ENCODE peak calls at places on chromosomes 3 and 15, in eight cellular contexts. C is transverse colon, V is tibial nerve, Z is IMR-90, J is GM12891, K is erythroblast, U is right lobe of liver, X is H54. P is an unnamed sample.

GRCh38 chr3:59040902-59041301 is 8.9 kb downstream of the CFAP20DC start:
- DNase-seq in Z (peak; percentile 79), V (no peak), J (no peak), U (peak; percentile 72), X (no peak), K (no peak), C (no peak), P (no peak)

GRCh38 chr3:151445283-151446001 is 15.4 kb downstream of the IGSF10 start:
- DNase-seq in Z (peak; percentile 61), K (no peak), V (peak; percentile 26), U (no peak), C (no peak), X (peak; percentile 23), J (no peak), P (no peak)

GRCh38 chr15:70447927-70448698 is 315.2 kb downstream of the UACA start:
- DNase-seq in K (peak; percentile 95), C (peak; percentile 30), U (no peak), Z (no peak), J (no peak), V (no peak), X (no peak), P (peak; percentile 24)

GRCh38 chr15:26065723-26066122 is 202.6 kb upstream of the ATP10A start:
- DNase-seq in U (no peak), K (no peak), X (no peak), J (no peak), V (no peak), Z (no peak), C (no peak), P (no peak)

GRCh38 chr15:50906954-50907865 is 1.3 kb upstream of the AP4E1 start:
- DNase-seq in Z (peak; percentile 4), V (no peak), U (peak; percentile 75), C (peak; percentile 57), J (peak; percentile 54), X (no peak), K (peak; percentile 57), P (peak; percentile 16)

GRCh38 chr3:164407111-164407510 is 671.2 kb downstream of the SI start:
- DNase-seq in V (no peak), C (peak; percentile 35), J (no peak), K (no peak), U (no peak), X (no peak), Z (no peak), P (no peak)

GRCh38 chr15:58087870-58088269 is 22.4 kb upstream of the ALDH1A2 start:
- DNase-seq in X (no peak), U (no peak), K (no peak), V (no peak), Z (no peak), C (no peak), J (no peak), P (no peak)

GRCh38 chr15:51083641-51084040 is 11.1 kb downstream of the TNFAIP8L3 start:
- DNase-seq in V (no peak), C (no peak), U (no peak), X (no peak), Z (no peak), J (no peak), K (no peak), P (no peak)

GRCh38 chr15:66703540-66703941 is 1.5 kb downstream of the SMAD6 start:
- DNase-seq in V (no peak), U (no peak), Z (peak; percentile 55), C (peak; percentile 46), K (peak; percentile 38), J (peak; percentile 47), X (no peak), P (peak; percentile 60)

GRCh38 chr3:139629033-139629432 is 48.7 kb downstream of the NMNAT3 start:
- DNase-seq in V (no peak), J (peak; percentile 17), C (peak; percentile 10), U (no peak), Z (peak; percentile 2), X (peak; percentile 11), K (peak; percentile 19), P (no peak)

GRCh38 chr3:29441020-29441324 is 160.1 kb downstream of the RBMS3 start:
- DNase-seq in C (no peak), X (no peak), K (no peak), U (no peak), V (no peak), J (no peak), Z (no peak), P (no peak)

GRCh38 chr3:192870785-192871184 is 46.9 kb downstream of the MB21D2 start:
- DNase-seq in X (no peak), Z (no peak), C (no peak), K (no peak), J (no peak), U (no peak), V (no peak), P (no peak)

GRCh38 chr3:4995500-4996053 is 16.3 kb downstream of the BHLHE40 start:
- DNase-seq in X (peak; percentile 67), C (no peak), K (no peak), J (no peak), U (peak; percentile 32), V (no peak), Z (peak; percentile 83), P (no peak)

GRCh38 chr3:189355115-189355480 is 183.3 kb downstream of the TPRG1 start:
- DNase-seq in J (no peak), Z (no peak), C (no peak), V (no peak), K (no peak), X (no peak), U (no peak), P (no peak)

GRCh38 chr3:154795582-154795981 is 284.5 kb upstream of the MME start:
- DNase-seq in K (no peak), X (peak; percentile 27), U (no peak), C (no peak), Z (peak; percentile 97), V (no peak), J (no peak), P (no peak)

GRCh38 chr3:196624008-196624790 is 15.3 kb upstream of the NRROS start:
- DNase-seq in V (no peak), C (no peak), U (no peak), X (no peak), J (no peak), Z (no peak), K (peak; percentile 44), P (no peak)
- TF ChIP-seq POLR2A in V (no peak), C (no peak), U (no peak), X (no peak), J (no peak), Z (no peak), K (peak; percentile 24), P (no peak)

DNA sequence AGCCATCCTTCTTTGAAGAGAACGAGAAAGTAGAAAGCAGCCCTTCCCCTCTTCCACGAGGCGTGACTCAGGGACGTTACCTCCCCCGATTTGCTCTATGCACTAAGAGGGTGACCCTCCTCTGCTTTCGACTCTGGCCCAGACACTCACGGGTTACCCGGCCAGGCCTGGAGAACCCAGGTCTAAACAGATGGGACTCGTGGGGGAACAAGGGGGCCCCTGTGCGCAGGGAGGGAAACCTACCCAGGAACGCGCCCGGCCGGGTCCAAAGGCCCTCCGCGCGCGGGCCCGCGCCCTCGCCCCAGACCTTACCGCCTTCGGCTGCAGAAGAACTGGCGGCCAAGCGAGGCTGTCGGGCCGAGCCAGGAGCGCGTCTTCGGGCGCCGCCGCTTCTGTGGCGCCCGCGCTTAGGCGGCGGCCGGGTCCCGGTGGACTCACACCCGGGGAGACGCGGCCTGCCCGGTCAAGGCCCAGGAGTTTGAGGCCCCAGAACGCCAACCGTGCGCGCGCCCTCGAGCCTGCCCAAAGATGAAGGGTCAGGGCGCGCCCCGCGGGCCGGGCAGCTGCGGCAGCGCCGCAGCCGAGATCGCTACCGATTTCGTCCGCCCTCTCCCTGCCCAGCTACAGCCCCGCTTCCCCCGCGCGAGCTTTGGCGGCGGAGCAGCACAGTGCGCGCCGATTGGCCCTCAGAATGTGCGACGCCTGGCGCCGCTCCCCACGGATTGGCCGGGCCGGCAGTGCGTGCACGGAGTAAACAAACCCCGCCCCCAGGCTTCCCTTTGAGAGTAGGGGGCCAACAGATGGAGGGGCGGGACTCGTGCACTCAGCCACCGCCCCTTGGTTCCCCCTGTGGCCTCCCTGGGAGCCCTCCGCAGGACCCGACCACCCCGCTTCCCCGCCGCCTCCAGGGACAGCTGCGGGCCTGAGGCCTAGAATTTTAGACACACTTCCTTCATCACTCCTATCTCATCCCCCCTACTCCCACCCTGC is at the start of gene TFDP2:
- DNase-seq in U (peak; percentile 94), J (peak; percentile 93), C (peak; percentile 92), K (peak; percentile 93), X (peak; percentile 82), Z (peak; percentile 83), V (peak; percentile 85), P (peak; percentile 88)
- TF ChIP-seq POLR2A in U (peak; percentile 68), J (peak; percentile 53), C (peak; percentile 76), K (peak; percentile 73), X (peak; percentile 38), Z (peak; percentile 49), V (peak; percentile 75), P (peak; percentile 74)

DNA sequence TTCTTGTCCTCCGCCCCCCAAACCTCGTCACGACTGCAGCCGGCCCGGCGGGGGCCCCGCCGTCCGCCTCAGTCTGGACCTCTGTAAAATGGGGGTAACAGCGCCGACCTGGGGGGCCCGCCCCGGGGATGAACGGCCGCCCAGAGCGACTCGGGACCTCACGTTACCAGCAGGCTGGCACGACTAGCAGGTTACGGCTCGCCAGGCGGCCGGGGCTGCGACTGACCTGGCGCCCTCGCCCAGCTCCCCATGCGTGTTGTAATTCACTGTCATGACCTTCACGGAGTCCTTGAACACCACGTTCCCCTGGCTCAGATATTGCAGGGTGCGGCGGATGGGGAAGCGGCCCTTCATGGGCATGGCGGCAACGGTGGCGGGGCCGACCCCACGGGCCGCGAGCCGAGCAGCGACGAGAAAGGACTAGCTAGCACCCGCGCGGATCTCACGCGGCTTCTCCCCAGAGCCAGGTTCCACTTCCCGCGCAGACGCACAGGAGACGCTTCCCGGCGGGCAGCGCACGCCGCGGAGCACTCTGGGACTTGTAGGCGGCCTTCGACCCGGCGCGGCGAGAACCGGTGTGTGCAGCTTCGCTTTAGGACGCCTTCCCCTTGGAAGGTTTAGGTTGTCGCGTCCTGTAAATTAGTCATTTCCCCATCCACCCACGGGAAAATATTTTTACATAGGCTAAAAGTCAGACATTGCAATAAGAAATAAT is at the start of gene MRPS25:
- DNase-seq in K (peak; percentile 94), V (peak; percentile 82), U (peak; percentile 92), X (peak; percentile 98), Z (peak; percentile 92), C (peak; percentile 92), J (peak; percentile 95), P (peak; percentile 92)
- TF ChIP-seq POLR2A in K (peak; percentile 94), V (peak; percentile 60), U (peak; percentile 94), X (peak; percentile 98), Z (peak; percentile 78), C (peak; percentile 91), J (peak; percentile 95), P (peak; percentile 74)

GRCh38 chr15:78131295-78132021 is at the start of gene CIB2:
- DNase-seq in U (peak; percentile 74), J (peak; percentile 96), V (no peak), C (peak; percentile 80), K (peak; percentile 83), Z (peak; percentile 41), X (peak; percentile 73), P (peak; percentile 80)
- TF ChIP-seq POLR2A in U (peak; percentile 62), J (no peak), V (no peak), C (peak; percentile 49), K (no peak), Z (peak; percentile 30), X (no peak), P (peak; percentile 68)

P was measured in body of pancreas.